ENCODE peak calls at places on chromosomes 11 and 22, in four cellular contexts. B, Q, H and J are unnamed samples.

GRCh38 chr22:41479671-41480396 is 10.9 kb downstream of the ACO2 start:
- DNase-seq in Q (no peak), H (no peak), B (peak; percentile 15), J (no peak)

GRCh38 chr11:93570759-93571413 is 27.7 kb upstream of the SMCO4 start:
- DNase-seq in H (no peak), B (no peak), Q (no peak), J (peak; percentile 90)

GRCh38 chr11:27255447-27255828 is 107.6 kb downstream of the CCDC34 start:
- DNase-seq in Q (no peak), B (no peak), H (no peak), J (no peak)

GRCh38 chr11:117704416-117705150 is 92.4 kb downstream of the DSCAML1 start:
- DNase-seq in B (no peak), H (no peak), Q (no peak), J (no peak)

GRCh38 chr11:130031945-130032344 is 29.3 kb upstream of the PRDM10 start:
- DNase-seq in B (no peak), Q (no peak), H (no peak), J (no peak)

GRCh38 chr11:316891-317291 is 3.1 kb downstream of the IFITM1 start:
- DNase-seq in Q (no peak), H (no peak), B (no peak), J (no peak)

GRCh38 chr22:45934659-45935341 is 42.2 kb downstream of the WNT7B start:
- DNase-seq in H (no peak), B (no peak), Q (no peak), J (peak; percentile 27)

GRCh38 chr22:19419464-19420178 is 11.9 kb downstream of the HIRA start:
- DNase-seq in B (no peak), Q (peak; percentile 55), H (peak; percentile 93), J (no peak)

GRCh38 chr11:124800226-124800929 is at the start of gene MSANTD2:
- DNase-seq in B (peak; percentile 75), Q (no peak), H (peak; percentile 78), J (peak; percentile 46)

GRCh38 chr11:27158763-27159679 is 118.4 kb downstream of the BBOX1 start:
- DNase-seq in B (peak; percentile 47), Q (no peak), H (peak; percentile 65), J (peak; percentile 69)

GRCh38 chr11:19281041-19281440 is 40.3 kb upstream of the E2F8 start:
- DNase-seq in H (no peak), B (no peak), Q (peak; percentile 23), J (no peak)

GRCh38 chr22:24271406-24271760 is 752 bp downstream of the SPECC1L start:
- DNase-seq in Q (no peak), B (no peak), H (no peak), J (no peak)

GRCh38 chr11:35099278-35100018 is 39.5 kb upstream of the CD44 start:
- DNase-seq in H (no peak), B (no peak), Q (no peak), J (no peak)

GRCh38 chr22:41401781-41402648 is 20.3 kb downstream of the TEF start:
- DNase-seq in H (no peak), Q (no peak), B (no peak), J (peak; percentile 70)

GRCh38 chr11:65927904-65928397 is 8.7 kb downstream of the DRAP1 start:
- DNase-seq in Q (peak; percentile 84), B (no peak), H (peak; percentile 64), J (no peak)

GRCh38 chr11:72684236-72684912 is 10.2 kb upstream of the PDE2A start:
- DNase-seq in H (peak; percentile 87), Q (no peak), B (peak; percentile 48), J (peak; percentile 49)

GRCh38 chr22:47071078-47071811 is 308.8 kb downstream of the TBC1D22A start:
- DNase-seq in Q (no peak), B (no peak), H (no peak), J (no peak)

GRCh38 chr22:29359469-29359868 is 28.9 kb downstream of the AP1B1 start:
- DNase-seq in Q (no peak), H (peak; percentile 20), B (peak; percentile 68), J (peak; percentile 50)

GRCh38 chr22:45878051-45878764 is 98.8 kb downstream of the WNT7B start:
- DNase-seq in H (no peak), B (no peak), Q (no peak), J (no peak)

GRCh38 chr11:115919341-115920086 is 415.3 kb upstream of the CADM1 start:
- DNase-seq in H (no peak), Q (peak; percentile 91), B (no peak), J (no peak)

GRCh38 chr11:72038491-72038890 is 39.8 kb downstream of the IL18BP start:
- DNase-seq in H (no peak), B (no peak), Q (no peak), J (no peak)

GRCh38 chr22:24156146-24156914 is 25.0 kb upstream of the SUSD2 start:
- DNase-seq in Q (no peak), H (no peak), B (peak; percentile 36), J (no peak)

GRCh38 chr11:107916671-107917241 is 11.5 kb upstream of the RAB39A start:
- DNase-seq in B (peak; percentile 81), H (no peak), Q (no peak), J (peak; percentile 19)

GRCh38 chr11:113974741-113975470 is at the start of gene HTR3A:
- DNase-seq in H (peak; percentile 62), Q (no peak), B (peak; percentile 63), J (peak; percentile 9)

GRCh38 chr11:2298131-2298794 is 3.5 kb downstream of the C11orf21 start:
- DNase-seq in H (no peak), B (no peak), Q (no peak), J (no peak)

GRCh38 chr11:61791737-61792309 is 576 bp downstream of the TMEM258 start:
- DNase-seq in Q (no peak), B (peak; percentile 35), H (peak; percentile 68), J (peak; percentile 83)

GRCh38 chr11:115869780-115870431 is 365.7 kb upstream of the CADM1 start:
- DNase-seq in Q (peak; percentile 51), B (peak; percentile 67), H (peak; percentile 9), J (peak; percentile 13)

GRCh38 chr11:18608373-18608772 is 8.8 kb downstream of the MISFA start:
- DNase-seq in B (no peak), H (peak; percentile 35), Q (no peak), J (no peak)

GRCh38 chr11:16382638-16383380 is 26.5 kb upstream of the SOX6 start:
- DNase-seq in H (no peak), Q (no peak), B (no peak), J (no peak)

GRCh38 chr11:59078435-59078834 is 7.7 kb upstream of the GLYATL1B start:
- DNase-seq in Q (no peak), H (no peak), B (no peak), J (no peak)

GRCh38 chr11:13644997-13645667 is 23.3 kb upstream of the FAR1 start:
- DNase-seq in B (no peak), Q (no peak), H (no peak), J (no peak)

GRCh38 chr11:61543606-61544306 is 35.2 kb downstream of the LRRC10B start:
- DNase-seq in Q (no peak), B (no peak), H (no peak), J (peak; percentile 30)

GRCh38 chr11:64923151-64923661 is 1.3 kb upstream of the PPP2R5B start:
- DNase-seq in H (no peak), B (no peak), Q (no peak), J (no peak)

GRCh38 chr11:94025695-94026394 is 4.7 kb downstream of the HEPHL1 start:
- DNase-seq in B (no peak), Q (no peak), H (no peak), J (no peak)

GRCh38 chr22:37906364-37907008 is 389 bp downstream of the MICALL1 start:
- DNase-seq in B (peak; percentile 49), H (peak; percentile 42), Q (no peak), J (no peak)

GRCh38 chr11:2789791-2790580 is 90.2 kb upstream of the KCNQ1OT1 start:
- DNase-seq in B (peak; percentile 4), H (no peak), Q (no peak), J (no peak)

GRCh38 chr11:106231591-106231990 is 154.1 kb downstream of the AASDHPPT start:
- DNase-seq in B (no peak), Q (no peak), H (no peak), J (no peak)

GRCh38 chr22:36741204-36741793 is 34.6 kb downstream of the IFT27 start:
- DNase-seq in Q (no peak), H (peak; percentile 68), B (no peak), J (no peak)

GRCh38 chr11:27701262-27702105 is 1.2 kb upstream of the BDNF start:
- DNase-seq in B (no peak), Q (no peak), H (peak; percentile 17), J (no peak)

GRCh38 chr11:44506375-44507016 is 59.0 kb upstream of the CD82 start:
- DNase-seq in B (no peak), Q (no peak), H (no peak), J (no peak)
- TF ChIP-seq TCF7 in B (no peak), Q (no peak), H (no peak), J (no peak)

DNA sequence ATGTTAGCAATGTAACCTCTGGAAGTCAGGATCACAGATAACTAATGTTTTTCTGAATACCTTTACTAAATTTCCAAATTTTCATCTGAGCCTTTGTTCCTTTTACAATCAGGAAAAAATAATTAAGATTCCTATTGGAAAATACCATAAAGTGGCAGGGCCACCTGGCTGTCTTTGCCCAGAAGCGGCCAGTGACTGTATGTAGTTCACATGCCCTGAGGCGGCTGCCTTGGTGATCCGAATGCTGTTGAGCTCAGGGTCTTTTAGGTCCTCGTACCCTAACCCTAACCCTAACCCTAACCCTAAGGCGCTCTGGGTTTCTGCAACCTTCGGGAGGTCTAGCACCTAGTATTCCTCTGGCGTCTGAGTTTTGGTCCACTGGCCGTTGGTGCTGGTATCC is 8.5 kb upstream of the ARFGAP3 start:
- DNase-seq in H (no peak), B (no peak), Q (no peak), J (no peak)
- TF ChIP-seq TCF7 in H (no peak), B (no peak), Q (no peak), J (no peak)

GRCh38 chr22:25673721-25674120 is 68.3 kb upstream of the MYO18B start:
- DNase-seq in H (no peak), Q (no peak), B (no peak), J (no peak)
- TF ChIP-seq TCF7 in H (no peak), Q (no peak), B (no peak), J (no peak)

DNA sequence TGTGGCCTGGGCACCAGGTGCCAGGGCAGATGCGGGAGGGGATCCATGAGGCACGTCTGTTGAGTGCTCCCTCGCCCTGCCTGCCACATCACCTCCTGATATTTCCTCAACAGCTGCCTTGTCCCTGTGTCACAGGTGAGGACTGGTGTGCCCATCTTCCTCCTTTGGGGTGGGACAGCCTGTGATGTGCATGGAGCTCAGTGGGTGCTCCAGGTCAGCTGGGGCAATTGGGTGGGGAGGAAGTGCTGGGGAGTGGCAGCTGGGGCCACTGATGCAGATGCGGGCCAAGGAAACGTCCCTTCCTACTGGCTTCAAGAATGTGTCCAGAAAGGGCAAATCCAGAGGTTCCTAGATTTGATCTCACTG is 83.6 kb downstream of the MORC2 start:
- DNase-seq in B (no peak), Q (no peak), H (no peak), J (no peak)
- TF ChIP-seq TCF7 in B (no peak), Q (no peak), H (no peak), J (no peak)

GRCh38 chr22:50047346-50047745 is 10.8 kb downstream of the TTLL8 start:
- DNase-seq in Q (no peak), B (no peak), H (no peak), J (no peak)
- TF ChIP-seq TCF7 in Q (no peak), B (no peak), H (no peak), J (no peak)

GRCh38 chr11:102886999-102887398 is 12.2 kb upstream of the MMP12 start:
- DNase-seq in H (no peak), B (no peak), Q (no peak), J (no peak)
- TF ChIP-seq TCF7 in H (no peak), B (no peak), Q (no peak), J (no peak)